ENCODE peak calls at places on chromosome 6, in nine cellular contexts. O is WTC11; P is CD4-positive, alpha-beta memory T cell; K is skeletal muscle cell; R is T-cell; G is heart left ventricle; Y is omental fat pad; N is heart right ventricle; M is naive B cell. A is an unnamed sample.

GRCh38 chr6:56214304-56215101 is 32.9 kb downstream of the COL21A1 start:
- DNase-seq in N (no peak), M (no peak), G (no peak), Y (no peak), P (no peak), R (no peak), K (no peak), O (no peak), A (no peak)

GRCh38 chr6:137093183-137094069 is 48.7 kb upstream of the IL20RA start:
- DNase-seq in N (no peak), G (no peak), K (no peak), M (no peak), Y (no peak), R (no peak), P (no peak), O (no peak), A (no peak)

GRCh38 chr6:170091000-170091638 is 199.8 kb downstream of the DLL1 start:
- DNase-seq in O (peak; percentile 2), Y (peak; percentile 5), P (no peak), R (no peak), N (no peak), G (peak; percentile 52), M (no peak), K (no peak), A (no peak)

GRCh38 chr6:113856011-113856551 is 1.1 kb upstream of the MARCKS start:
- DNase-seq in K (no peak), P (no peak), Y (no peak), G (no peak), O (no peak), M (peak; percentile 13), R (no peak), N (peak; percentile 22), A (peak; percentile 34)

GRCh38 chr6:117451607-117452164 is 25.9 kb upstream of the ROS1 start:
- DNase-seq in G (no peak), M (no peak), O (no peak), P (no peak), K (no peak), N (no peak), Y (no peak), R (no peak), A (no peak)

GRCh38 chr6:72413884-72414283 is 208.0 kb upstream of the KCNQ5 start:
- DNase-seq in O (no peak), N (no peak), R (no peak), P (no peak), K (no peak), Y (no peak), M (no peak), G (no peak), A (no peak)

GRCh38 chr6:38337819-38338465 is 301.8 kb downstream of the BTBD9 start:
- DNase-seq in P (no peak), G (no peak), O (no peak), N (no peak), Y (no peak), K (peak; percentile 73), R (no peak), M (no peak), A (no peak)

GRCh38 chr6:138109042-138109997 is 2.1 kb upstream of the PERP start:
- DNase-seq in R (peak; percentile 66), K (no peak), M (peak; percentile 59), G (no peak), P (peak; percentile 75), O (peak; percentile 74), N (peak; percentile 29), Y (peak; percentile 90), A (peak; percentile 61)

GRCh38 chr6:40148882-40149573 is 214.8 kb upstream of the MOCS1 start:
- DNase-seq in G (no peak), R (no peak), M (peak; percentile 76), O (no peak), Y (no peak), P (no peak), N (no peak), K (no peak), A (no peak)

GRCh38 chr6:110331816-110332215 is 26.3 kb downstream of the METTL24 start:
- DNase-seq in P (no peak), O (no peak), G (no peak), M (no peak), N (no peak), R (no peak), K (no peak), Y (no peak), A (peak; percentile 86)

GRCh38 chr6:4732691-4733315 is 43.4 kb upstream of the CDYL start:
- DNase-seq in P (no peak), G (peak; percentile 77), R (no peak), N (peak; percentile 49), O (peak; percentile 35), K (peak; percentile 84), Y (no peak), M (no peak), A (peak; percentile 41)

GRCh38 chr6:15938086-15938485 is 190.8 kb upstream of the MYLIP start:
- DNase-seq in P (no peak), N (no peak), M (no peak), R (no peak), Y (no peak), K (no peak), O (no peak), G (no peak), A (no peak)

GRCh38 chr6:147297663-147298313 is 93.6 kb downstream of the STXBP5 start:
- DNase-seq in G (no peak), P (no peak), Y (no peak), M (no peak), R (no peak), O (no peak), K (no peak), N (no peak), A (no peak)

GRCh38 chr6:152605901-152606390 is 31.2 kb downstream of the SYNE1 start:
- DNase-seq in K (no peak), M (no peak), O (no peak), R (no peak), G (no peak), Y (no peak), P (no peak), N (no peak), A (no peak)

GRCh38 chr6:42141603-42142117 is 760 bp downstream of the C6orf132 start:
- DNase-seq in N (no peak), K (no peak), Y (no peak), G (no peak), P (no peak), R (no peak), O (no peak), M (no peak), A (no peak)

GRCh38 chr6:103122766-103123601 is 1729.5 kb downstream of the GRIK2 start:
- DNase-seq in G (no peak), O (peak; percentile 87), M (no peak), P (no peak), Y (no peak), N (no peak), K (peak; percentile 0), R (no peak), A (peak; percentile 90)

GRCh38 chr6:90044833-90045337 is 150.6 kb downstream of the GJA10 start:
- DNase-seq in R (no peak), Y (no peak), K (no peak), O (no peak), N (no peak), G (no peak), M (no peak), P (no peak), A (no peak)

GRCh38 chr6:159038914-159039884 is 5.6 kb downstream of the TAGAP start:
- DNase-seq in G (no peak), N (no peak), Y (no peak), M (peak; percentile 73), P (peak; percentile 64), O (no peak), K (peak; percentile 26), R (no peak), A (no peak)

GRCh38 chr6:118551063-118551672 is 3.1 kb downstream of the PLN start:
- DNase-seq in P (no peak), M (peak; percentile 5), R (no peak), N (no peak), Y (no peak), K (peak; percentile 33), G (no peak), O (no peak), A (no peak)

GRCh38 chr6:87289571-87289970 is 32.8 kb upstream of the SMIM8 start:
- DNase-seq in Y (no peak), N (no peak), M (no peak), K (no peak), R (no peak), G (no peak), O (no peak), P (no peak), A (no peak)

GRCh38 chr6:132202569-132202968 is 198.7 kb downstream of the MOXD1 start:
- DNase-seq in R (no peak), N (no peak), P (no peak), Y (no peak), K (peak; percentile 94), O (no peak), M (no peak), G (no peak), A (no peak)

GRCh38 chr6:127514396-127515227 is 4.5 kb downstream of the MTCL3 start:
- DNase-seq in K (peak; percentile 27), G (no peak), P (peak; percentile 73), Y (no peak), M (peak; percentile 3), O (peak; percentile 70), N (peak; percentile 19), R (peak; percentile 42), A (peak; percentile 56)

GRCh38 chr6:156589281-156589680 is 187.9 kb upstream of the ARID1B start:
- DNase-seq in O (no peak), Y (no peak), G (no peak), R (no peak), P (no peak), N (no peak), M (no peak), K (peak; percentile 12), A (no peak)

GRCh38 chr6:29675561-29675960 is 5.4 kb downstream of the ZFP57 start:
- DNase-seq in R (no peak), G (no peak), K (no peak), N (no peak), Y (no peak), P (no peak), O (no peak), M (no peak), A (no peak)

GRCh38 chr6:43977404-43978111 is 149.7 kb downstream of the MRPL14 start:
- DNase-seq in G (no peak), Y (peak; percentile 9), O (no peak), K (no peak), R (no peak), N (no peak), P (no peak), M (no peak), A (no peak)

GRCh38 chr6:40349092-40349491 is 238.1 kb downstream of the LRFN2 start:
- DNase-seq in P (no peak), M (no peak), K (no peak), G (no peak), Y (no peak), O (no peak), R (no peak), N (no peak), A (no peak)

GRCh38 chr6:156598316-156598715 is 178.9 kb upstream of the ARID1B start:
- DNase-seq in N (no peak), O (no peak), R (no peak), Y (no peak), G (no peak), M (no peak), P (no peak), K (no peak), A (no peak)

GRCh38 chr6:168456907-168457771 is 16.2 kb downstream of the SMOC2 start:
- DNase-seq in P (no peak), G (no peak), M (no peak), K (no peak), Y (no peak), O (no peak), N (no peak), R (no peak), A (no peak)

GRCh38 chr6:66772785-66773184 is 1065.8 kb upstream of the EYS start:
- DNase-seq in K (peak; percentile 24), P (no peak), R (no peak), O (no peak), Y (no peak), G (no peak), M (no peak), N (no peak), A (peak; percentile 46)

GRCh38 chr6:41489284-41489851 is 56.8 kb upstream of the FOXP4 start:
- DNase-seq in N (peak; percentile 19), Y (no peak), M (no peak), G (peak; percentile 67), K (no peak), R (no peak), P (no peak), O (peak; percentile 41), A (peak; percentile 73)

GRCh38 chr6:134458857-134459657 is 141.1 kb upstream of the SGK1 start:
- DNase-seq in Y (no peak), M (no peak), R (no peak), O (no peak), G (no peak), P (no peak), N (no peak), K (no peak), A (no peak)

A was measured in BE2C.